ENCODE peak calls at places on chromosomes 3 and 15, in eight cellular contexts. B is amygdala; U is HEK293T; E is RPMI8226; Z is CD8-positive, alpha-beta T cell; Q is HT-29; S is AG09319; I is activated CD4-positive, alpha-beta T cell treated with anti-CD3 and anti-CD28 coated beads for 48 hours. J is an unnamed sample.

GRCh38 chr15:66095871-66096710 is 157.5 kb downstream of the MEGF11 start:
- DNase-seq in B (no peak), U (no peak), E (no peak), Z (no peak), Q (no peak), S (no peak), I (no peak), J (no peak)

GRCh38 chr3:159486580-159486979 is 502.1 kb upstream of the IL12A start:
- DNase-seq in B (no peak), U (peak), E (peak), Z (no peak), Q (peak), S (no peak), I (no peak), J (no peak)

GRCh38 chr3:59438492-59438891 is 388.7 kb upstream of the CFAP20DC start:
- DNase-seq in B (no peak), U (no peak), E (no peak), Z (no peak), Q (no peak), S (no peak), I (no peak), J (no peak)

GRCh38 chr3:30681276-30682211 is 75.1 kb downstream of the TGFBR2 start:
- DNase-seq in B (no peak), U (no peak), E (no peak), Z (no peak), Q (peak), S (peak), I (no peak), J (peak)

GRCh38 chr15:78063966-78064365 is 13.5 kb downstream of the TBC1D2B start:
- DNase-seq in B (no peak), U (no peak), E (no peak), Z (no peak), Q (no peak), S (no peak), I (no peak), J (no peak)

GRCh38 chr3:72523409-72524172 is 324.7 kb downstream of the SHQ1 start:
- DNase-seq in B (no peak), U (no peak), E (peak), Z (no peak), Q (no peak), S (no peak), I (no peak), J (no peak)

GRCh38 chr15:40334541-40334940 is 6.2 kb downstream of the CCDC9B start:
- DNase-seq in B (no peak), U (no peak), E (no peak), Z (no peak), Q (no peak), S (no peak), I (no peak), J (no peak)

GRCh38 chr3:137946341-137946973 is 63.5 kb upstream of the CLDN18 start:
- DNase-seq in B (no peak), U (peak), E (peak), Z (peak), Q (peak), S (peak), I (peak), J (peak)

GRCh38 chr3:197151562-197151961 is 121.9 kb upstream of the MELTF start:
- DNase-seq in B (no peak), U (peak), E (peak), Z (no peak), Q (peak), S (peak), I (no peak), J (peak)

GRCh38 chr3:131193671-131194291 is 167.1 kb downstream of the NEK11 start:
- DNase-seq in B (no peak), U (peak), E (no peak), Z (no peak), Q (peak), S (no peak), I (no peak), J (no peak)

GRCh38 chr3:126135398-126136076 is 44.8 kb downstream of the ALDH1L1 start:
- DNase-seq in B (no peak), U (no peak), E (no peak), Z (no peak), Q (no peak), S (no peak), I (peak), J (no peak)

GRCh38 chr3:132029182-132029902 is 5.5 kb downstream of the CPNE4 start:
- DNase-seq in B (peak), U (peak), E (peak), Z (peak), Q (peak), S (peak), I (peak), J (peak)

GRCh38 chr3:156024904-156025303 is 95.5 kb upstream of the KCNAB1 start:
- DNase-seq in B (no peak), U (no peak), E (no peak), Z (no peak), Q (no peak), S (no peak), I (no peak), J (no peak)

GRCh38 chr3:167032267-167032876 is 347.7 kb downstream of the ZBBX start:
- DNase-seq in B (no peak), U (peak), E (peak), Z (no peak), Q (peak), S (no peak), I (no peak), J (no peak)

GRCh38 chr3:78872195-78872594 is 895.6 kb downstream of the ROBO1 start:
- DNase-seq in B (no peak), U (no peak), E (no peak), Z (no peak), Q (no peak), S (no peak), I (no peak), J (no peak)

GRCh38 chr3:138781012-138781470 is 53.7 kb downstream of the PIK3CB start:
- DNase-seq in B (no peak), U (no peak), E (peak), Z (peak), Q (no peak), S (no peak), I (peak), J (no peak)

GRCh38 chr3:39344746-39345344 is 15.3 kb downstream of the CCR8 start:
- DNase-seq in B (no peak), U (no peak), E (no peak), Z (no peak), Q (no peak), S (no peak), I (no peak), J (no peak)

GRCh38 chr3:97914390-97914789 is 57.8 kb downstream of the RIOX2 start:
- DNase-seq in B (no peak), U (no peak), E (no peak), Z (no peak), Q (peak), S (no peak), I (no peak), J (peak)

GRCh38 chr15:89777821-89778380 is 1.8 kb downstream of the MESP2 start:
- DNase-seq in B (no peak), U (no peak), E (no peak), Z (no peak), Q (peak), S (no peak), I (no peak), J (no peak)

GRCh38 chr3:25686766-25687165 is 22.1 kb upstream of the TOP2B start:
- DNase-seq in B (no peak), U (no peak), E (no peak), Z (no peak), Q (no peak), S (no peak), I (no peak), J (no peak)

GRCh38 chr15:81885135-81885534 is 160.7 kb downstream of the MEX3B start:
- DNase-seq in B (no peak), U (no peak), E (no peak), Z (no peak), Q (no peak), S (no peak), I (no peak), J (no peak)